ENCODE peak calls at places on chromosomes 4 and X, in nine cellular contexts. S, W, Q, L, U, E, V, D and A are unnamed samples.

GRCh38 chrX:77505227-77505626 is 58.0 kb downstream of the FGF16 start:
- DNase-seq in Q (peak), W (no peak), V (peak), D (no peak), U (no peak), E (no peak), L (no peak), S (no peak), A (peak)

GRCh38 chr4:110636677-110637407 is 14.0 kb upstream of the PITX2 start:
- DNase-seq in L (peak), Q (peak), S (no peak), V (peak), D (peak), W (no peak), E (no peak), U (no peak), A (no peak)

GRCh38 chr4:79255793-79256192 is 70.1 kb downstream of the NAA11 start:
- DNase-seq in L (no peak), U (no peak), E (no peak), S (no peak), D (no peak), Q (no peak), V (no peak), W (no peak), A (no peak)

GRCh38 chr4:25448379-25449109 is 71.5 kb downstream of the ANAPC4 start:
- DNase-seq in V (peak), D (no peak), L (no peak), E (no peak), S (no peak), U (no peak), W (no peak), Q (peak), A (peak)

GRCh38 chr4:94451669-94452475 is at the start of gene PDLIM5:
- DNase-seq in W (peak), Q (peak), U (peak), V (peak), L (peak), E (peak), D (peak), S (peak), A (no peak)

GRCh38 chrX:440636-441035 is 53.9 kb upstream of the PPP2R3B start:
- DNase-seq in V (no peak), W (no peak), L (no peak), U (no peak), D (no peak), S (no peak), Q (no peak), E (no peak), A (no peak)

GRCh38 chrX:3227526-3227925 is 118.9 kb downstream of the MXRA5 start:
- DNase-seq in L (no peak), U (no peak), E (no peak), Q (no peak), S (no peak), D (no peak), V (no peak), W (no peak), A (no peak)

GRCh38 chr4:168585168-168586091 is 88.6 kb downstream of the PALLD start:
- DNase-seq in V (peak), L (peak), Q (peak), U (no peak), E (peak), D (peak), S (peak), W (no peak), A (no peak)

GRCh38 chr4:112509243-112510190 is 6.5 kb downstream of the NEUROG2 start:
- DNase-seq in S (peak), Q (peak), V (peak), U (no peak), E (no peak), W (no peak), D (no peak), L (peak), A (no peak)

GRCh38 chr4:166662266-166662843 is 571.9 kb downstream of the SPOCK3 start:
- DNase-seq in D (no peak), V (no peak), L (no peak), E (no peak), W (peak), Q (no peak), U (peak), S (no peak), A (no peak)

GRCh38 chr4:1091561-1091995 is 21.8 kb downstream of the RNF212 start:
- DNase-seq in U (no peak), V (no peak), D (no peak), W (no peak), L (no peak), E (no peak), Q (no peak), S (no peak), A (no peak)

GRCh38 chrX:44306336-44306735 is 37.1 kb downstream of the EFHC2 start:
- DNase-seq in S (peak), Q (peak), W (no peak), E (peak), V (peak), L (no peak), U (no peak), D (no peak), A (no peak)

GRCh38 chrX:136920001-136920400 is 39.5 kb upstream of the RBMX start:
- DNase-seq in D (no peak), Q (no peak), U (no peak), E (no peak), S (no peak), V (no peak), W (no peak), L (no peak), A (no peak)

GRCh38 chr4:41939016-41939623 is 3.9 kb downstream of the TMEM33 start:
- DNase-seq in V (no peak), U (no peak), W (no peak), D (no peak), Q (no peak), L (no peak), E (no peak), S (peak), A (no peak)

GRCh38 chr4:153468587-153468986 is 2.4 kb downstream of the TMEM131L start:
- DNase-seq in U (peak), Q (no peak), V (no peak), S (no peak), L (no peak), D (no peak), E (no peak), W (no peak), A (no peak)

GRCh38 chr4:64079316-64079715 is 329.9 kb downstream of the TECRL start:
- DNase-seq in S (peak), E (no peak), V (no peak), Q (no peak), W (no peak), L (no peak), D (no peak), U (no peak), A (no peak)

GRCh38 chrX:15737957-15738685 is at the start of gene CA5B:
- DNase-seq in S (peak), V (peak), Q (peak), D (peak), W (peak), L (peak), E (peak), U (peak), A (peak)

GRCh38 chrX:136168929-136169735 is 21.8 kb downstream of the FHL1 start:
- DNase-seq in S (peak), V (peak), L (peak), U (no peak), W (no peak), D (no peak), E (peak), Q (peak), A (no peak)

GRCh38 chrX:154082396-154083133 is 15.0 kb downstream of the MECP2 start:
- DNase-seq in W (no peak), U (no peak), L (no peak), Q (peak), V (peak), D (no peak), E (no peak), S (peak), A (no peak)

GRCh38 chrX:47561653-47562151 is 697 bp downstream of the ARAF start:
- DNase-seq in U (no peak), D (no peak), V (no peak), L (no peak), Q (no peak), W (no peak), E (no peak), S (no peak), A (no peak)

GRCh38 chr4:145681956-145682355 is 2.0 kb downstream of the C4orf51 start:
- DNase-seq in S (no peak), L (no peak), D (no peak), W (no peak), Q (no peak), E (no peak), V (peak), U (no peak), A (no peak)

GRCh38 chr4:72286185-72286584 is 254.4 kb downstream of the NPFFR2 start:
- DNase-seq in Q (peak), E (no peak), L (no peak), W (peak), D (no peak), V (peak), U (no peak), S (peak), A (peak)

GRCh38 chr4:107035711-107036601 is at the start of gene DKK2:
- DNase-seq in U (no peak), V (peak), L (peak), W (no peak), Q (peak), E (no peak), S (no peak), D (no peak), A (no peak)

GRCh38 chrX:109839694-109840358 is 106.8 kb upstream of the ACSL4 start:
- DNase-seq in E (no peak), L (no peak), V (peak), W (no peak), D (peak), S (no peak), U (no peak), Q (peak), A (no peak)

GRCh38 chrX:135484636-135485289 is 35.7 kb upstream of the INTS6L start:
- DNase-seq in L (no peak), V (peak), W (peak), E (no peak), S (peak), Q (peak), D (peak), U (no peak), A (no peak)

GRCh38 chr4:105666693-105667092 is 41.8 kb downstream of the INTS12 start:
- DNase-seq in L (no peak), S (peak), D (no peak), Q (peak), W (peak), V (peak), E (no peak), U (no peak), A (peak)

GRCh38 chr4:55291227-55291629 is 54.8 kb upstream of the SRD5A3 start:
- DNase-seq in D (no peak), V (peak), L (no peak), Q (peak), W (no peak), E (no peak), S (no peak), U (no peak), A (no peak)

GRCh38 chrX:133267621-133268020 is 49.5 kb upstream of the TFDP3 start:
- DNase-seq in E (no peak), U (no peak), L (no peak), W (no peak), Q (no peak), S (no peak), D (no peak), V (no peak), A (no peak)

GRCh38 chr4:37908488-37909343 is 17.8 kb downstream of the TBC1D1 start:
- DNase-seq in E (no peak), D (no peak), V (peak), W (no peak), Q (peak), L (no peak), U (no peak), S (peak), A (no peak)

GRCh38 chrX:45196701-45197100 is 4.0 kb downstream of the DIPK2B start:
- DNase-seq in D (no peak), Q (peak), S (peak), L (no peak), U (no peak), W (no peak), E (no peak), V (peak), A (no peak)

GRCh38 chr4:1763070-1763549 is 30.0 kb upstream of the FGFR3 start:
- DNase-seq in E (no peak), Q (no peak), S (no peak), W (no peak), U (no peak), D (no peak), V (no peak), L (no peak), A (no peak)

GRCh38 chr4:139910106-139910505 is 243.9 kb downstream of the MAML3 start:
- DNase-seq in E (no peak), U (no peak), L (no peak), V (no peak), Q (no peak), S (no peak), W (no peak), D (no peak), A (no peak)

DNA sequence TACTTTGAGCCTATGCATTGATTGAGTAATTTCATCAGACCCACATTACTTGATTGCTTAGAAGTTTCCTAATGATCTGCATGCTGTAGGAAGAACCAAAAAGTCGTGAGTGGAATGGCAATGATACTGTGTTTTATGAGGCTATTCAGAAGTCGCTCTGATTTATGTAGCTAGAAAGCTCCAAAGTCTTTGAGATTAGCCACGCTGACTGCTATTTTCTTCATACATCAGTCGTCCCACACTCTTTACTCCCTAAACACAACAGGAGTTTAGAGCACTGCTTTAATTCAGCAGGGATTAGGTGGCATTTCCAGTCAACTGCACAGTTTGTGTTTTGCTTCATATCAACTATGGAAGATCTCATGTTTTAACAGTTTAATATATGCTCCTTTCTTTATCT is 4.1 kb downstream of the GRID2 start:
- DNase-seq in S (no peak), U (no peak), V (no peak), D (no peak), L (no peak), Q (no peak), W (no peak), E (no peak), A (no peak)
- H3K9ac ChIP-seq in S (no peak), U (no peak), V (no peak), D (no peak), L (no peak), Q (no peak), W (no peak), E (no peak), A (no peak)

DNA sequence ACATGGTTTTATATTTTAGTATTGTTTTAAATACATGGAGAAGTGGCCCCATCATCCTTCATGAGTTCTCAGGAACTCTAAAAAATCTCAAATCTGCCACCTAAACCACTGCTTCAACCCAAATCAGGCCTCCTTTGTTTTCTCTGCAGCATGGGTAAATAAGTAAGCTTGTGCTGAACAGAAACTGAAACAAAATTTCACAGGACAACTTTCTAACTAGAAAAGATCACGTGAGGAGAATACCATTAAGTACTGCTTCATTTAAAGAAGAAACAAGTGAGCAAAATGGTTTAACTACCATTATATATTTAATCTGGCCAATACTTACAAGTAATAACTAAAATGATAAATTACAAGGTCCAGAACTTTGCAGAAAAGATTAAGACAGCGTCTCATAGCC is 2.5 kb downstream of the ARAP2 start:
- DNase-seq in D (no peak), V (no peak), S (no peak), W (peak), L (no peak), U (peak), Q (no peak), E (no peak), A (no peak)
- H3K4me3 ChIP-seq in D (no peak), V (no peak), S (peak), W (peak), L (no peak), U (peak), Q (no peak), E (peak), A (no peak)

GRCh38 chr4:78152795-78153194 is 95.7 kb downstream of the FRAS1 start:
- DNase-seq in L (no peak), V (no peak), E (peak), U (no peak), W (no peak), D (no peak), S (no peak), Q (no peak), A (no peak)

GRCh38 chr4:78150465-78150864 is 93.3 kb downstream of the FRAS1 start:
- DNase-seq in D (no peak), Q (no peak), S (no peak), E (no peak), W (no peak), L (no peak), U (no peak), V (no peak), A (no peak)

GRCh38 chr4:78155616-78156105 is 98.5 kb downstream of the FRAS1 start:
- DNase-seq in Q (peak), V (peak), E (no peak), L (no peak), D (peak), W (no peak), U (no peak), S (no peak), A (no peak)

GRCh38 chr4:78156520-78156919 is 99.4 kb downstream of the FRAS1 start:
- DNase-seq in L (no peak), S (no peak), V (no peak), U (no peak), W (no peak), E (no peak), Q (no peak), D (no peak), A (no peak)

DNA sequence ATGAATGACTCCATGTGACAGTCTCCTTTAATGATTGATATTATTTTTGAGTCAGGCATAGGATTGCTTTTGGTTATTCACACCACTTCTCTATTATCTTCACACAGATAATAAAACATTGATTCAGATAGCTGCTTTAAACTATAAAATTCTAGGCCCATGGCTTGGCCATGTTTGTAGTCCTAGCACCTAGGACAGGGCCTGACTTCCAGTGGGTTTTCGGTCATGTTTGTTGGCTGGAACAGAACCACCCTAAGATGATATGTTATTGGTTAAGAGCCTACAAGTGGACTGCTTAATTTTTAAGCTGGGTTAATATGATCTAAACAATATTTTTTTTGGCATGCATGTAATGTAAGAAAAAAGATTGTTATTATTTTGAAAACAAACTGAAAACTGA is 97.8 kb downstream of the FRAS1 start:
- DNase-seq in E (no peak), V (no peak), U (no peak), S (no peak), D (no peak), L (no peak), W (no peak), Q (no peak), A (no peak)
- H3K9ac ChIP-seq in E (no peak), V (no peak), U (no peak), S (no peak), D (no peak), L (no peak), W (no peak), Q (no peak), A (no peak)

GRCh38 chr4:86358176-86358701 is 1.6 kb downstream of the MAPK10 start:
- DNase-seq in D (no peak), V (peak), E (no peak), S (no peak), U (no peak), W (no peak), Q (no peak), L (no peak), A (no peak)

GRCh38 chr4:86357608-86358007 is 2.2 kb downstream of the MAPK10 start:
- DNase-seq in L (no peak), D (no peak), V (no peak), S (no peak), U (no peak), Q (no peak), E (no peak), W (no peak), A (no peak)

GRCh38 chr4:86359944-86360478 is at the start of gene MAPK10:
- DNase-seq in E (peak), U (peak), Q (peak), S (no peak), L (peak), W (peak), D (no peak), V (peak), A (no peak)

GRCh38 chr4:86356425-86356824 is 3.4 kb downstream of the MAPK10 start:
- DNase-seq in Q (no peak), S (no peak), L (no peak), U (no peak), V (no peak), E (no peak), W (no peak), D (no peak), A (no peak)

DNA sequence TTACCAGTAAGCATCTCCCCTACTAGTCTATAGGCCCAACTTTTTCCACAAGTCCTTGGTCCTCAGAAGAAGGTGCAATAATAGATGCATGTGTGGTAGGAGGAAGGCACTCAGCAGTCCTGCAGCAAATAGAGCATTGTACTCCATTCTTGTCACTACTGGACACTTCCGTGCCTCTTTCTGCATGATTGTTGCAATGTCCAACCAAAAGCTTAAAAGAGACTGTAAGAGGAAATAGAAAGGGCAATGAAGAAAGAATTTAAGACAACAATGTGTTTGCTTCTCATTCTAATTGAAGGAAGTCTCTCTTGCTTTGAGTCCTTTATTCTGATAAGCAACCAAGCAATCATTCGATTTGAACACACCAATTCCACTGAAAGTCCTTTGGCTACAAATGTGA is 3.0 kb downstream of the MAPK10 start:
- DNase-seq in Q (no peak), L (no peak), E (no peak), D (no peak), U (no peak), W (no peak), S (no peak), V (no peak), A (no peak)
- H3K4me3 ChIP-seq in Q (no peak), L (no peak), E (no peak), D (no peak), U (no peak), W (no peak), S (no peak), V (no peak), A (no peak)

GRCh38 chr4:15400276-15400675 is 27.6 kb upstream of the C1QTNF7 start:
- DNase-seq in S (no peak), Q (no peak), L (no peak), W (no peak), E (no peak), U (no peak), D (no peak), V (no peak), A (no peak)
- H3K9ac ChIP-seq in S (no peak), Q (no peak), L (no peak), W (no peak), E (no peak), U (no peak), D (no peak), V (no peak), A (no peak)